ENCODE peak calls at places on chromosomes 12 and 14, in six cellular contexts. I is NCI-H1930, S is GM23338, D is small intestine, B is BE2C, C is RPMI7951. R is an unnamed sample.

GRCh38 chr14:23171251-23171975 is 12.0 kb downstream of the SLC7A8 start:
- DNase-seq in I (no peak), C (peak; percentile 75), D (no peak), B (no peak), S (no peak), R (no peak)

GRCh38 chr14:74841230-74842207 is 34.4 kb downstream of the PROX2 start:
- DNase-seq in C (no peak), S (no peak), D (no peak), B (no peak), I (no peak), R (no peak)

GRCh38 chr14:99177876-99178630 is 93.9 kb downstream of the BCL11B start:
- DNase-seq in S (no peak), B (no peak), C (no peak), I (no peak), D (no peak), R (no peak)

GRCh38 chr14:67749341-67750110 is 47.8 kb downstream of the RDH12 start:
- DNase-seq in B (no peak), C (no peak), D (no peak), S (no peak), I (no peak), R (no peak)

GRCh38 chr14:64549805-64550538 is at the start of gene PPP1R36:
- DNase-seq in S (peak; percentile 84), C (peak; percentile 31), D (peak; percentile 73), I (peak; percentile 35), B (peak; percentile 54), R (peak; percentile 35)

GRCh38 chr12:108670066-108670631 is 36.5 kb upstream of the SELPLG start:
- DNase-seq in D (no peak), I (no peak), B (no peak), S (no peak), C (no peak), R (no peak)

GRCh38 chr12:4763549-4763948 is 43.3 kb downstream of the GALNT8 start:
- DNase-seq in D (peak; percentile 46), C (no peak), S (peak; percentile 96), I (peak; percentile 65), B (peak; percentile 77), R (no peak)

GRCh38 chr14:92135269-92135668 is 13.5 kb downstream of the CPSF2 start:
- DNase-seq in S (peak; percentile 11), D (peak; percentile 34), B (no peak), I (no peak), C (peak; percentile 24), R (no peak)

GRCh38 chr12:111367661-111368221 is 1.2 kb downstream of the PHETA1 start:
- DNase-seq in S (no peak), I (no peak), D (peak; percentile 97), C (no peak), B (peak; percentile 33), R (no peak)

GRCh38 chr12:50732591-50732990 is 31.3 kb upstream of the ATF1 start:
- DNase-seq in D (no peak), B (no peak), I (no peak), S (no peak), C (peak; percentile 83), R (no peak)

GRCh38 chr14:68977741-68978549 is 1.2 kb downstream of the ACTN1 start:
- DNase-seq in C (peak; percentile 96), D (no peak), S (peak; percentile 80), I (no peak), B (peak; percentile 73), R (peak; percentile 50)

GRCh38 chr12:104460041-104460757 is 3.5 kb downstream of the CHST11 start:
- DNase-seq in D (no peak), B (no peak), I (no peak), C (no peak), S (no peak), R (no peak)

GRCh38 chr12:126469211-126469610 is 1404.0 kb downstream of the AACS start:
- DNase-seq in I (no peak), D (no peak), B (no peak), S (no peak), C (no peak), R (no peak)

GRCh38 chr12:13251496-13251895 is 55.0 kb downstream of the EMP1 start:
- DNase-seq in S (no peak), B (no peak), D (peak; percentile 87), I (no peak), C (no peak), R (no peak)

GRCh38 chr12:16585781-16586180 is 20.2 kb downstream of the LMO3 start:
- DNase-seq in I (no peak), S (no peak), D (no peak), B (no peak), C (no peak), R (no peak)

GRCh38 chr12:28173440-28173839 is 16.8 kb upstream of the CCDC91 start:
- DNase-seq in D (no peak), B (no peak), C (no peak), I (no peak), S (no peak), R (no peak)

GRCh38 chr14:31025335-31026075 is at the start of gene AP4S1:
- DNase-seq in S (peak; percentile 71), C (peak; percentile 16), I (no peak), D (peak; percentile 42), B (peak; percentile 63), R (peak; percentile 48)

GRCh38 chr12:109783965-109784244 is 49.3 kb downstream of the TRPV4 start:
- DNase-seq in S (no peak), B (no peak), D (no peak), I (no peak), C (no peak), R (peak; percentile 31)

GRCh38 chr14:74658535-74659130 is 46.6 kb upstream of the LTBP2 start:
- DNase-seq in S (no peak), D (no peak), C (peak; percentile 34), B (no peak), I (no peak), R (no peak)

GRCh38 chr14:31166271-31166561 is 41.4 kb downstream of the HECTD1 start:
- DNase-seq in D (no peak), S (no peak), I (no peak), C (peak; percentile 9), B (no peak), R (no peak)

R was measured in naive thymus-derived CD8-positive, alpha-beta T cell.